ENCODE peak calls at places on chromosomes 12 and 14, in five cellular contexts. L is K562, U is HepG2, H is HCT116, G is GM12878. P is an unnamed sample.

GRCh38 chr12:100128509-100128908 is 14.2 kb downstream of the BLTP3B start:
- DNase-seq in L (peak; percentile 49), U (peak; percentile 39), H (no peak), G (no peak), P (peak; percentile 33)

GRCh38 chr14:58701156-58701555 is 63.4 kb downstream of the DACT1 start:
- DNase-seq in L (no peak), U (no peak), H (no peak), G (no peak), P (no peak)

GRCh38 chr12:101459642-101460346 is 15.3 kb upstream of the SPIC start:
- DNase-seq in L (peak; percentile 12), U (peak; percentile 74), H (peak; percentile 59), G (no peak), P (no peak)

GRCh38 chr12:89947437-89948265 is 239.0 kb upstream of the ATP2B1 start:
- DNase-seq in L (no peak), U (no peak), H (no peak), G (no peak), P (no peak)

GRCh38 chr12:53200458-53201169 is 6.4 kb downstream of the ITGB7 start:
- DNase-seq in L (peak; percentile 50), U (no peak), H (no peak), G (peak; percentile 79), P (no peak)

GRCh38 chr12:106582661-106583577 is at the start of gene RFX4:
- DNase-seq in L (no peak), U (no peak), H (no peak), G (no peak), P (peak; percentile 55)

GRCh38 chr14:69818760-69819191 is 21.7 kb upstream of the SLC10A1 start:
- DNase-seq in L (peak; percentile 71), U (peak; percentile 68), H (peak; percentile 66), G (peak; percentile 55), P (peak; percentile 76)

GRCh38 chr14:71716371-71716770 is 215.9 kb upstream of the RGS6 start:
- DNase-seq in L (no peak), U (no peak), H (no peak), G (no peak), P (no peak)

GRCh38 chr12:10943167-10943566 is 4.1 kb upstream of the TAS2R14 start:
- DNase-seq in L (no peak), U (no peak), H (no peak), G (no peak), P (no peak)

GRCh38 chr14:24224618-24225071 is 7.5 kb downstream of the NEDD8 start:
- DNase-seq in L (no peak), U (no peak), H (no peak), G (no peak), P (no peak)

GRCh38 chr12:2376855-2377657 is 324.3 kb downstream of the CACNA1C start:
- DNase-seq in L (no peak), U (no peak), H (no peak), G (no peak), P (no peak)

GRCh38 chr14:99964979-99965378 is 100.2 kb upstream of the EVL start:
- DNase-seq in L (no peak), U (no peak), H (no peak), G (no peak), P (no peak)

GRCh38 chr14:67050892-67051291 is 138.3 kb upstream of the GARIN2 start:
- DNase-seq in L (no peak), U (no peak), H (no peak), G (no peak), P (no peak)

GRCh38 chr12:107253361-107253760 is 160.0 kb upstream of the CRY1 start:
- DNase-seq in L (no peak), U (no peak), H (no peak), G (no peak), P (no peak)

GRCh38 chr12:105433804-105434203 is 103.3 kb downstream of the C12orf75 start:
- DNase-seq in L (no peak), U (no peak), H (no peak), G (no peak), P (no peak)

GRCh38 chr12:62522984-62523383 is 56.4 kb downstream of the MON2 start:
- DNase-seq in L (no peak), U (no peak), H (no peak), G (no peak), P (no peak)

GRCh38 chr14:55221186-55221585 is 29.8 kb upstream of the DLGAP5 start:
- DNase-seq in L (no peak), U (no peak), H (no peak), G (no peak), P (no peak)

GRCh38 chr12:89393551-89394121 is 41.3 kb upstream of the DUSP6 start:
- DNase-seq in L (peak; percentile 89), U (no peak), H (no peak), G (no peak), P (no peak)

GRCh38 chr12:131457028-131457310 is 253.9 kb upstream of the SFSWAP start:
- DNase-seq in L (no peak), U (no peak), H (no peak), G (no peak), P (no peak)

GRCh38 chr12:112664569-112664968 is 127.0 kb upstream of the RPH3A start:
- DNase-seq in L (peak; percentile 44), U (no peak), H (no peak), G (no peak), P (no peak)

GRCh38 chr12:112317481-112317880 is 64.8 kb downstream of the HECTD4 start:
- DNase-seq in L (no peak), U (no peak), H (no peak), G (no peak), P (no peak)

GRCh38 chr12:14213542-14213941 is 151.9 kb upstream of the ATF7IP start:
- DNase-seq in L (no peak), U (no peak), H (peak; percentile 2), G (no peak), P (no peak)

GRCh38 chr14:73491256-73491976 is 683 bp downstream of the RIOX1 start:
- DNase-seq in L (peak; percentile 68), U (peak; percentile 54), H (no peak), G (no peak), P (peak; percentile 85)

GRCh38 chr12:67069451-67070306 is 199.5 kb upstream of the CAND1 start:
- DNase-seq in L (no peak), U (peak; percentile 3), H (no peak), G (no peak), P (peak; percentile 64)

GRCh38 chr12:59934486-59934885 is 338.7 kb downstream of the SLC16A7 start:
- DNase-seq in L (no peak), U (no peak), H (no peak), G (no peak), P (no peak)

GRCh38 chr14:72965249-72965648 is 39.0 kb downstream of the DCAF4 start:
- DNase-seq in L (peak; percentile 7), U (peak; percentile 24), H (no peak), G (no peak), P (no peak)

DNA sequence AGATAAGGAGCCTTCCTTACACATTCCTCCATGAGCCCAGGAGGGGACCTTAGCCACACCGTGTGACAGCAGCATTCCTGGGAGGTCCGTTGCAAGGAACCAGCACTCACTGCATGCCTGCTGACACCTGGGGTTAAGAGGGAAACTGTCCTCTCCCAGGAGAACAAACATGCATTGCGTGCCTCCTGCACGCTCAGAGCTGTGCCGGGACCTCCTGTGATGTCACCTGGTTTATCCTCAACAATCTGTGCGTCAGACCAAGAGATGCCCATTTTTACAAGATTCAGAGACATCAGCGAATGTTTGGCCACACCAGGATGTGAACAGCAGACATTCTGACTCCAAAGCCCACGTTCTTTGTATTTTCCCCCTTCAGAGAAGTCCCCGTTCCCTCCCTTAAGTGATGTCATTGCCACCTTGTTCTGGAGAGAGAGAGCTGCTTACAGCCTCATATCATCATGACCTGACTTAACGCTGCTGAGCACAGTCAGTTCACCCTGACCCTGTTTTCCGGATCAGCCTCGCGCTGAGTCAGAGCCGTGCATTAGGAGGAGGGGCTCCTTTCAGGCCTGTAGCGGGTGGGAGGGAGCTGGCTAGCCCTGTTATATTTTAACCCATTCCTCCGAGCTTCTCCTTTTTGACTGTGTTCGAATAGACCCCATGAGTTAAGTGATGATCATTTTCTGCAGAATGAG is 36.2 kb downstream of the TMEM120B start:
- DNase-seq in L (peak; percentile 95), U (peak; percentile 88), H (no peak), G (no peak), P (no peak)
- TF ChIP-seq ZBTB33 in L (peak; percentile 71), U (no peak), H (no peak), G (no peak), P (no peak)

GRCh38 chr12:111056618-111057521 is 136.5 kb upstream of the MYL2 start:
- DNase-seq in L (peak; percentile 17), U (no peak), H (no peak), G (peak; percentile 34), P (peak; percentile 50)
- TF ChIP-seq ZBTB33 in L (no peak), U (no peak), H (no peak), G (no peak), P (no peak)

DNA sequence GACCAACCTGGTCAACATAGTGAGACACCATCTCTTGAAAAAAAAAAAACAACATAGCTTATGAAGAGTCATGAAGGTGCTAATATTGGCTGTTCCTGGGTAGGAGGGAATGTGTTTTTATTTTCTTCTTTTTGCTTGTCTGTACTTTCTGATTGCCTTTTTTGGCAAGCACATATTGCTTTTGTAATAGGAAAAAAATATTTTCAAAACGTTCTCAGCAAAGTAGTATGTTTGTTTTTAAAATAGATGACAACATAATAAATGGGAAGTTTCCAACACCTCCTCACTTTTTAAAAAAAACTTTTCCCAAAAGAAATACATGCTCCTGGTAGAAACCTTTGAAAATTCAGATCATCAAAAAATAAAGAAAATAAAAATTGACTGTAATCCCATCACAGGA is 20.9 kb downstream of the FOS start:
- DNase-seq in L (no peak), U (no peak), H (no peak), G (no peak), P (no peak)
- TF ChIP-seq ZBTB33 in L (no peak), U (no peak), H (no peak), G (no peak), P (no peak)

GRCh38 chr12:34394211-34395055 is 372.1 kb downstream of the ALG10 start:
- DNase-seq in L (no peak), U (no peak), H (no peak), G (no peak), P (peak; percentile 9)

GRCh38 chr12:34392741-34393085 is 370.4 kb downstream of the ALG10 start:
- DNase-seq in L (no peak), U (no peak), H (no peak), G (no peak), P (no peak)

GRCh38 chr12:34393821-34394150 is 371.5 kb downstream of the ALG10 start:
- DNase-seq in L (no peak), U (no peak), H (no peak), G (no peak), P (peak; percentile 4)

GRCh38 chr12:34391771-34392581 is 369.7 kb downstream of the ALG10 start:
- DNase-seq in L (no peak), U (no peak), H (no peak), G (no peak), P (no peak)

GRCh38 chr12:34393086-34393820 is 371.0 kb downstream of the ALG10 start:
- DNase-seq in L (no peak), U (no peak), H (no peak), G (no peak), P (no peak)
- TF ChIP-seq ZBTB33 in L (no peak), U (no peak), H (no peak), G (no peak), P (no peak)

DNA sequence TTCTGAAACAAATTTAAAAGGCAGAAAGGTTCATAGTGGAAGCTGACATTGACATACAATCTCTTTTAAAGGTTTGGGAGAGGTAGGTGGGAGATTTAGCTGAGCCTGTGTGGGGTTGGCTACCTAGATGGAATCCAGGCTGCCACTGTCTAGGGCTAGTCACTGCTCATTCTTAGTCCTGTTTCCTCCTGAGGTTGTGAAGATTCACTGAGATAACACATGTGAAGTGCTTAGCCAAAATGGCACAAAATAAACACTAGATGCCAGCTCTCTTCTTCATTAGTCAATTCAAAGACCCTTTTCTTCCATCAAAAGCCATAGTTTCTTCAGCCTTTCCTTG is 3.3 kb downstream of the MYF6 start:
- DNase-seq in L (no peak), U (no peak), H (no peak), G (no peak), P (no peak)
- TF ChIP-seq ZBTB33 in L (no peak), U (no peak), H (no peak), G (no peak), P (no peak)

P was measured in SK-N-SH.